ENCODE peak calls at places on chromosomes 11 and 22, in seven cellular contexts. B is HepG2, L is H1, O is K562, V is SK-N-SH, K is HCT116, P is GM12878. D is an unnamed sample.

GRCh38 chr11:3074912-3075589 is 17.8 kb upstream of the CARS1 start:
- DNase-seq in V (no peak), P (no peak), B (no peak), O (no peak), L (no peak), K (no peak), D (no peak)

GRCh38 chr22:50522208-50522805 is 3.1 kb downstream of the SCO2 start:
- DNase-seq in O (no peak), B (no peak), L (no peak), P (no peak), V (no peak), K (no peak), D (no peak)

GRCh38 chr11:33347490-33348125 is 90.4 kb downstream of the HIPK3 start:
- DNase-seq in L (no peak), O (no peak), V (peak; percentile 11), B (no peak), K (no peak), P (no peak), D (no peak)

GRCh38 chr11:123272565-123272964 is 77.5 kb upstream of the CLMP start:
- DNase-seq in L (no peak), P (no peak), O (no peak), K (no peak), B (no peak), V (no peak), D (peak; percentile 62)

GRCh38 chr11:60910711-60911366 is 3.1 kb upstream of the TMEM109 start:
- DNase-seq in O (no peak), V (no peak), B (no peak), L (no peak), K (no peak), P (no peak), D (no peak)

GRCh38 chr11:18299724-18300123 is 22.2 kb downstream of the HPS5 start:
- DNase-seq in B (no peak), V (no peak), L (no peak), K (no peak), P (no peak), O (no peak), D (no peak)

GRCh38 chr11:985435-985834 is 51.1 kb downstream of the MUC6 start:
- DNase-seq in L (no peak), O (no peak), V (no peak), K (no peak), B (no peak), P (no peak), D (no peak)

GRCh38 chr11:46237248-46238077 is 40.0 kb upstream of the CREB3L1 start:
- DNase-seq in O (peak; percentile 87), K (peak; percentile 86), B (no peak), L (peak; percentile 87), V (peak; percentile 87), P (no peak), D (peak; percentile 37)

GRCh38 chr11:40291304-40292100 is 1168.0 kb downstream of the LRRC4C start:
- DNase-seq in O (no peak), K (no peak), L (no peak), V (no peak), B (no peak), P (no peak), D (no peak)

GRCh38 chr11:82680252-82680651 is 53.4 kb downstream of the FAM181B start:
- DNase-seq in B (no peak), O (no peak), L (no peak), P (no peak), V (no peak), K (no peak), D (no peak)

DNA sequence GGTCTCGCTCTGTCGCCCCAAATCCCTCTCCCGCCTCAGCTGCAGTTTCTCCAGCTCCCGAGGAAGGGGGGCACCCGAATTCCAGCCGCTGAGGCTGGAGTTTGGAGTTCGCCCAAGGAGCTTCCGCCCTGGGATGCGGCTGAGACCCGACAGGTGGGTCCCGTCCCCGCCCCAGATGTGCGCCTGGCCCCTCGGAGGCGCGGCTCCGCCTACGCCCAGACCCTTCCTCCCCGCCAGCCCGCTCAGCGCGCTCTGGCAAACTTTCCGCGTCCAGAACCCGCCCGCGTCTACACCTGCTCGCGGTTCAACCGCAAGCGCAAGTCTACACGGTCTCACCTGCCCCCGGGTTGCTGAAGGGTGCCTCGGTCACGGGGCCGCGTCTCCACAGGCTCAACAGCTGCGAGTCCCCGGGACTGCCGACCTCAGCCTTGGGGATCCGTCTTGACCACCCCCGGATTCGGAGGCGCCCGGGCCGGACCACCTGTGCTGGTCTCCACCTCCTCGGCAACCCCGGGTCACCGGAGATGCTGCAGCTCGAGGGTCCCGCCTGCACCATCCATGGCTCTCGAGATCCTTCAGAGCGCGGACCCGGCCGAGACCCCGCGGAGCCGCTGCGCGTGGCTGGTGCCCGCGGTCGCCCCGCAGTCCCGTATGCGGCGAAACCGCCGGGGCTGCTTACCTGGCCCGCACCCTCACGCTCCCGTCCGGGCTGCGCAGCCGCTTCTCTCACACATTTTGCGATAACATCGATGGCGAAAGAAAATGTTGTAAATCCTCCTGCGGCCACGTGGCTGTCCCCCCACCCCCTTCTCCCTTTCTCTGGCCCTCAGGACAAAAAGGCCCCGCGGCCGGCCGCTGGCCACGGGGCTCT is 63.6 kb downstream of the NFAM1 start:
- DNase-seq in K (no peak), O (peak; percentile 19), V (no peak), P (no peak), B (no peak), L (peak; percentile 88), D (no peak)
- TF ChIP-seq JUND in K (no peak), O (no peak), V (no peak), P (no peak), B (no peak), L (no peak), D (no peak)

GRCh38 chr22:29606320-29606719 is 2.9 kb downstream of the NF2 start:
- DNase-seq in B (no peak), P (no peak), O (no peak), L (no peak), K (no peak), V (no peak), D (no peak)

GRCh38 chr22:29607426-29607825 is 4.0 kb downstream of the NF2 start:
- DNase-seq in P (no peak), B (no peak), L (no peak), V (no peak), O (no peak), K (no peak), D (no peak)

GRCh38 chr22:29605236-29605850 is 1.9 kb downstream of the NF2 start:
- DNase-seq in O (no peak), B (no peak), K (no peak), L (no peak), V (no peak), P (no peak), D (no peak)

GRCh38 chr22:29610780-29611179 is 7.3 kb downstream of the NF2 start:
- DNase-seq in V (no peak), P (no peak), L (no peak), O (no peak), K (no peak), B (no peak), D (no peak)

GRCh38 chr22:29609139-29609538 is 5.7 kb downstream of the NF2 start:
- DNase-seq in V (no peak), O (peak; percentile 18), B (peak; percentile 21), L (no peak), K (no peak), P (no peak), D (no peak)
- TF ChIP-seq JUND in V (no peak), O (no peak), B (no peak), L (no peak), K (no peak), P (no peak), D (no peak)

GRCh38 chr22:42425989-42426355 is 6.2 kb downstream of the NFAM1 start:
- DNase-seq in B (no peak), L (no peak), O (peak; percentile 52), P (no peak), K (no peak), V (no peak), D (no peak)

GRCh38 chr22:42427211-42427610 is 5.0 kb downstream of the NFAM1 start:
- DNase-seq in K (no peak), V (no peak), L (no peak), O (no peak), B (no peak), P (no peak), D (no peak)

GRCh38 chr22:42428760-42429159 is 3.4 kb downstream of the NFAM1 start:
- DNase-seq in B (no peak), L (no peak), P (no peak), O (no peak), V (no peak), K (no peak), D (no peak)

GRCh38 chr22:42428025-42428424 is 4.2 kb downstream of the NFAM1 start:
- DNase-seq in O (no peak), B (no peak), P (no peak), K (no peak), L (no peak), V (no peak), D (no peak)

GRCh38 chr22:42425337-42425988 is 6.7 kb downstream of the NFAM1 start:
- DNase-seq in V (no peak), B (no peak), K (no peak), L (no peak), O (no peak), P (no peak), D (no peak)
- TF ChIP-seq JUND in V (no peak), B (no peak), K (no peak), L (no peak), O (no peak), P (no peak), D (no peak)

GRCh38 chr11:70146895-70147520 is 56.1 kb upstream of the FADD start:
- DNase-seq in K (no peak), V (no peak), B (no peak), P (no peak), L (no peak), O (no peak), D (no peak)
- TF ChIP-seq JUND in K (no peak), V (no peak), B (no peak), P (no peak), L (no peak), O (no peak), D (no peak)

DNA sequence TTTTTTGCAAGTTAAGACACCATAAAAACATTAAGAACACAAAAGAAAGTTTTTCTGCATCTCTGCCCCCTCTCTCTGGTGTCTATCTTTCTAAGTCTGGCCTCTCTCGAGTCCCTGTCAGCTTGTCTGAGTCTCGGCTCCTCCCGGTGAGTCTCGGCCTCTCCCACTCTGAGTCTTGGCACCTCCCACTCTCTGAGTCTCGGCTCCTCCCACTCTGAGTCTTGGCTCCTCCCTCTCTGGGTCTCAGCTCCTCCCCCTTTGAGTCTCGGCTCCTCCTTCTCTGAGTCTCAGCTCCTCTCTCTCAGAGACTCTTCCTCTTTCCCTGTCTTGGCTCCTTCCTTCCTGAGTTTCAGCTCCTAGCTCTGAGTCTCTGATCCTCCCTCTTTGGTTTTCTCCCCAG is 72.5 kb upstream of the AMPD3 start:
- DNase-seq in V (no peak), L (peak; percentile 71), K (peak; percentile 63), P (no peak), B (no peak), O (peak; percentile 91), D (peak; percentile 83)
- TF ChIP-seq JUND in V (no peak), L (no peak), K (no peak), P (no peak), B (no peak), O (no peak), D (no peak)

D was measured in T47D.